ENCODE peak calls at places on chromosomes 3 and 15, in ten cellular contexts. N is NCI-H1694; Z is mesothelial cell of epicardium; D is keratinocyte; H is foreskin fibroblast; L is T-helper 1 cell; K is IMR-90; O is B cell; V is KBM-7; X is activated CD4-positive, alpha-beta memory T cell treated with anti-CD3 and anti-CD28 coated beads for 36 hours. P is an unnamed sample.

GRCh38 chr3:177624523-177625495 is 427.5 kb upstream of the TBL1XR1 start:
- DNase-seq in O (no peak), N (no peak), K (no peak), L (no peak), X (peak), D (no peak), Z (no peak), H (no peak), V (no peak), P (no peak)

GRCh38 chr3:142319094-142319493 is 93.7 kb upstream of the GK5 start:
- DNase-seq in D (no peak), V (no peak), O (no peak), L (no peak), Z (no peak), H (peak), X (no peak), N (no peak), K (peak), P (peak)

GRCh38 chr3:187165144-187165543 is 25.8 kb upstream of the RPL39L start:
- DNase-seq in V (peak), N (peak), L (peak), O (no peak), K (peak), X (peak), H (peak), Z (no peak), D (no peak), P (peak)

GRCh38 chr3:154758109-154758868 is 321.8 kb upstream of the MME start:
- DNase-seq in Z (no peak), K (peak), D (no peak), N (peak), X (no peak), V (peak), H (peak), L (no peak), O (no peak), P (peak)

GRCh38 chr15:93428135-93428534 is 339.1 kb upstream of the RGMA start:
- DNase-seq in O (no peak), X (no peak), N (no peak), H (no peak), L (no peak), Z (no peak), K (no peak), V (no peak), D (peak), P (no peak)

GRCh38 chr3:110506890-110507289 is 564.7 kb upstream of the NECTIN3 start:
- DNase-seq in N (no peak), O (no peak), X (no peak), V (no peak), D (no peak), K (no peak), Z (no peak), L (no peak), H (no peak), P (no peak)

GRCh38 chr3:168212664-168213255 is 117.0 kb upstream of the GOLIM4 start:
- DNase-seq in D (no peak), Z (no peak), H (no peak), K (no peak), X (no peak), N (no peak), V (no peak), O (no peak), L (no peak), P (peak)

GRCh38 chr3:140913728-140914127 is 27.9 kb upstream of the SLC25A36 start:
- DNase-seq in H (no peak), X (no peak), K (no peak), Z (no peak), V (no peak), L (no peak), D (no peak), N (no peak), O (no peak), P (no peak)